ENCODE peak calls at places on chromosomes 7 and 10, in six cellular contexts. N is mammary epithelial cell, U is H1, Z is DND-41, O is hepatocyte, W is GM23248. D is an unnamed sample.

GRCh38 chr7:141073173-141073640 is 657 bp upstream of the TMEM178B start:
- DNase-seq in N (no peak), U (no peak), O (peak; percentile 81), Z (no peak), W (peak; percentile 73), D (peak; percentile 78)

GRCh38 chr10:88879754-88880286 is at the start of gene STAMBPL1:
- DNase-seq in O (peak; percentile 69), N (no peak), U (no peak), W (no peak), Z (peak; percentile 91), D (no peak)

GRCh38 chr10:60144099-60144498 is 237.7 kb upstream of the CCDC6 start:
- DNase-seq in Z (no peak), O (no peak), W (no peak), N (no peak), U (no peak), D (no peak)

GRCh38 chr10:127635882-127636281 is 86.8 kb downstream of the NPS start:
- DNase-seq in N (no peak), W (no peak), O (no peak), Z (no peak), U (no peak), D (no peak)

GRCh38 chr7:50661345-50662058 is 96.3 kb upstream of the DDC start:
- DNase-seq in N (no peak), U (no peak), W (no peak), O (no peak), Z (no peak), D (no peak)

GRCh38 chr10:114138581-114138980 is 35.4 kb downstream of the CCDC186 start:
- DNase-seq in W (no peak), O (no peak), N (no peak), Z (no peak), U (no peak), D (no peak)

GRCh38 chr10:92789826-92790225 is 58.5 kb upstream of the EXOC6 start:
- DNase-seq in N (no peak), W (no peak), Z (no peak), O (no peak), U (no peak), D (peak; percentile 7)

GRCh38 chr7:149787428-149788299 is 14.3 kb upstream of the ZNF467 start:
- DNase-seq in W (peak; percentile 15), O (no peak), Z (no peak), U (peak; percentile 72), N (no peak), D (peak; percentile 58)

GRCh38 chr7:135316648-135317313 is 83.1 kb downstream of the STRA8 start:
- DNase-seq in W (peak; percentile 35), N (no peak), Z (no peak), U (no peak), O (no peak), D (no peak)

GRCh38 chr10:112491144-112491543 is 44.1 kb downstream of the VTI1A start:
- DNase-seq in O (no peak), U (no peak), N (no peak), W (peak; percentile 58), Z (no peak), D (no peak)

GRCh38 chr7:39892361-39892760 is 57.7 kb upstream of the CDK13 start:
- DNase-seq in Z (no peak), N (peak; percentile 16), O (no peak), U (no peak), W (no peak), D (no peak)

GRCh38 chr10:101612872-101613271 is 24.8 kb downstream of the DPCD start:
- DNase-seq in W (no peak), O (no peak), Z (no peak), U (no peak), N (no peak), D (no peak)

GRCh38 chr10:83432296-83433045 is 706.8 kb upstream of the GHITM start:
- DNase-seq in N (no peak), U (no peak), W (no peak), Z (no peak), O (peak; percentile 66), D (no peak)

GRCh38 chr10:127687548-127687947 is 49.4 kb upstream of the FOXI2 start:
- DNase-seq in Z (no peak), U (no peak), O (no peak), W (no peak), N (no peak), D (no peak)

GRCh38 chr7:113606325-113606724 is 312.5 kb downstream of the PPP1R3A start:
- DNase-seq in W (no peak), Z (no peak), O (no peak), U (no peak), N (no peak), D (no peak)

GRCh38 chr7:123184271-123184670 is 15.5 kb downstream of the SLC13A1 start:
- DNase-seq in U (no peak), W (no peak), Z (no peak), N (no peak), O (no peak), D (no peak)

GRCh38 chr7:90952649-90952991 is 311.6 kb upstream of the FZD1 start:
- DNase-seq in O (no peak), Z (no peak), U (no peak), W (no peak), N (no peak), D (peak; percentile 60)

GRCh38 chr7:54542920-54543539 is 855 bp downstream of the VSTM2A start:
- DNase-seq in N (peak; percentile 13), W (peak; percentile 42), O (peak; percentile 65), Z (no peak), U (no peak), D (peak; percentile 71)

GRCh38 chr10:98074315-98074911 is 44.0 kb upstream of the CRTAC1 start:
- DNase-seq in U (no peak), W (peak; percentile 31), N (peak; percentile 11), Z (peak; percentile 40), O (peak; percentile 32), D (peak; percentile 42)

GRCh38 chr10:3692331-3692860 is 92.6 kb downstream of the KLF6 start:
- DNase-seq in U (no peak), W (no peak), O (peak; percentile 24), N (no peak), Z (no peak), D (no peak)

GRCh38 chr10:92240289-92241157 is 50.4 kb downstream of the CPEB3 start:
- DNase-seq in O (peak; percentile 78), Z (peak; percentile 58), N (peak; percentile 61), U (peak; percentile 47), W (peak; percentile 84), D (peak; percentile 81)

GRCh38 chr7:110326966-110327365 is 764.0 kb upstream of the LRRN3 start:
- DNase-seq in N (no peak), U (no peak), O (no peak), Z (no peak), W (no peak), D (no peak)

GRCh38 chr10:21978191-21978862 is 25.2 kb downstream of the DNAJC1 start:
- DNase-seq in W (peak; percentile 55), O (no peak), N (peak; percentile 20), Z (no peak), U (no peak), D (peak; percentile 41)

GRCh38 chr7:35784332-35784731 is 16.5 kb upstream of the SEPTIN7 start:
- DNase-seq in W (no peak), O (no peak), Z (no peak), U (no peak), N (no peak), D (no peak)

GRCh38 chr7:56256108-56256507 is 139.9 kb upstream of the NUPR2 start:
- DNase-seq in N (no peak), W (no peak), O (no peak), Z (no peak), U (no peak), D (no peak)

DNA sequence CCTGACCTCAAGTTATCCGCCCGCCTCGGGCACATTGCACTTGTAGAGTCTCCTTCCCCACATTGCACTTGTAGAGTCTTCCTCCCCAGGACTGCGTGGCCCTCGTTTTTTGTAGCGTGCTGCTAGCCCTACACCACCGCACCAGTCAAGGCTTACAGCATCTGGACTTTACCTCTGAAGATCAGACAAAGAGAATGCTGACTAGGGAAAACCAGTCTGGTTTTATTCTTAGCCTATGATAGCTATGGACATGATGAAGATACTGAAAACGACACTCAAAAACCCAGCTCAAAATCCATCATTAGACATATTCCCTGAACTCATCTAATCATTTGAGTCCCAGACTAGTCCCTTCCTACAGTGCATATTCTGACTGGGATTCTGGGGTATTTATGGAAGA is 71.9 kb upstream of the AKR1E2 start:
- DNase-seq in Z (no peak), U (no peak), N (no peak), O (no peak), W (no peak), D (no peak)
- H3K4me1 ChIP-seq in Z (no peaks in the 10 kb centered on the region), U (no peaks in the 10 kb centered on the region), N (no peaks in the 10 kb centered on the region), O (no peaks in the 10 kb centered on the region), W (peaks cover 19% of the 10 kb centered on the region), D (no peaks in the 10 kb centered on the region)

GRCh38 chr10:10489765-10490164 is 527.9 kb upstream of the CELF2 start:
- DNase-seq in W (peak; percentile 7), N (no peak), U (no peak), Z (no peak), O (no peak), D (no peak)

GRCh38 chr10:10492420-10492819 is 525.3 kb upstream of the CELF2 start:
- DNase-seq in N (no peak), Z (no peak), O (no peak), W (no peak), U (no peak), D (no peak)

GRCh38 chr10:10489086-10489485 is 528.6 kb upstream of the CELF2 start:
- DNase-seq in O (no peak), W (no peak), Z (no peak), U (no peak), N (no peak), D (no peak)

GRCh38 chr10:10490187-10490980 is 527.3 kb upstream of the CELF2 start:
- DNase-seq in N (no peak), U (no peak), W (peak; percentile 27), Z (no peak), O (no peak), D (no peak)
- H3K27ac ChIP-seq in N (no peak overlapping the region), U (no peak overlapping the region), W (no peak overlapping the region), Z (no peak overlapping the region), O (no peak overlapping the region), D (no peak overlapping the region)

GRCh38 chr10:124380256-124380995 is 38.3 kb downstream of the OAT start:
- DNase-seq in U (no peak), O (no peak), N (no peak), W (no peak), Z (no peak), D (no peak)
- TF ChIP-seq EZH2 in U (no peak), O (no peak), N (no peak), W (no peak), Z (no peak), D (no peak)

DNA sequence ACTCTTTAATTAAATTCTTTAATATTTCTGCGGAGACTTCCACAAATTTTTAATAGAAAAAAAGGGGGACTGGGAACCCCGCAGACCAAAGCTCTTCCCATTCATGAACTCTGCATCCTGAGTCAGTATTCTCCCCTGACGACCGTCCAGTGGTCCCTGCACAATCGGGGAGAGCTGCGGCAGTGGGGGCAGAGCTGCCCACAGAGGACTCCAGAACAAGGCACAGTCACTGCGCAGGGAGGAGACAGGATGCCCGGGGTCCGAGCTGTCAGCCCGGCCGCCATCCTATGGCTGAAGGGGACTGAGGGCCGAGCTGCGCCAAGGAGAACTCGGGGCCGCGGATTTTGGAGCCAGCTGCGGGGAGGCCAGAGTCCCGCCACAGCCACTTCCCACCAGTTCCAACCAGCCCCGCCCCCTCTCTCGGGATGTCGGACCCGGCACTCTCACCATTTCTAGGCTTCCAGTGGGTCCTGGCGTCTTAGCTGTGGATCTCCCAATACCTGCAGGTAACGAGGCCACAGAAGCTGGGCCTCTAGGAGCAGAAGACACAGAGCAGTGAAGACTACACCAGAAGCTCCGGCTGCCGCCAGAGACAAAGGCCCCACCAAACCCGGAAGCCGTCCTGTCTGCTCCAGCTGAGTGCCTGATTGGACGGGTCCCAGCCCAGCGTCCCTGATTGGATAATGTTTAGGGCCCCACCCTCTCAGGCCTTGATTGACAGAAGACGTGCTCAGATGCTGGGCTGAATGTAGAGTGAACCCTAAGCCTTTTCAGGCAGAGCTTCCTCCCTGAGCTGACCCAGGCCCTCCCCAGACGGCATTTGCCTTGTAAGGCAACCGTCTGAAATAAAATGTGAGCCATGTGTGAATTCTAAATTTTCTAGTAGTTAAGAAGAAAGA is at the start of gene ERV3-1:
- DNase-seq in N (peak; percentile 89), W (peak; percentile 97), O (peak; percentile 96), U (peak; percentile 88), Z (peak; percentile 97), D (peak; percentile 98)
- H3K4me1 ChIP-seq in N (no peaks in the 10 kb centered on the region), W (peaks cover 9% of the 10 kb centered on the region), O (peaks cover 5% of the 10 kb centered on the region), U (no peaks in the 10 kb centered on the region), Z (peaks cover 29% of the 10 kb centered on the region), D (peaks cover 15% of the 10 kb centered on the region)

D was measured in GM23338.